ENCODE peak calls at places on chromosomes 1 and 21, in eight cellular contexts. I is AG09319, O is LNCaP clone FGC, J is testis, W is transverse colon, P is A549, D is nephron progenitor cell, S is fibroblast of pulmonary artery. A is an unnamed sample.

GRCh38 chr1:16073490-16074104 is at the start of gene FAM131C:
- DNase-seq in I (no peak), O (no peak), J (peak; percentile 26), W (peak; percentile 60), P (peak; percentile 61), D (peak; percentile 67), S (no peak), A (no peak)

GRCh38 chr1:245585252-245585959 is 430.6 kb downstream of the KIF26B start:
- DNase-seq in I (peak; percentile 22), O (no peak), J (no peak), W (no peak), P (peak; percentile 48), D (no peak), S (peak; percentile 58), A (peak; percentile 74)

GRCh38 chr1:237671935-237672334 is 218.8 kb downstream of the ZP4 start:
- DNase-seq in I (no peak), O (no peak), J (no peak), W (no peak), P (no peak), D (no peak), S (no peak), A (no peak)

GRCh38 chr1:244052011-244052727 is 1.1 kb downstream of the ZBTB18 start:
- DNase-seq in I (no peak), O (no peak), J (no peak), W (no peak), P (no peak), D (no peak), S (no peak), A (no peak)

GRCh38 chr1:234533034-234533571 is 54.1 kb upstream of the TARBP1 start:
- DNase-seq in I (peak; percentile 76), O (no peak), J (peak; percentile 60), W (peak; percentile 47), P (no peak), D (no peak), S (peak; percentile 97), A (peak; percentile 98)

GRCh38 chr1:88910401-88910800 is 19.0 kb upstream of the GTF2B start:
- DNase-seq in I (no peak), O (no peak), J (no peak), W (no peak), P (no peak), D (no peak), S (no peak), A (no peak)

GRCh38 chr1:161956097-161956496 is 67.6 kb downstream of the OLFML2B start:
- DNase-seq in I (peak; percentile 91), O (no peak), J (no peak), W (no peak), P (no peak), D (no peak), S (peak; percentile 20), A (peak; percentile 97)

GRCh38 chr1:210129759-210130158 is 102.8 kb upstream of the SERTAD4 start:
- DNase-seq in I (no peak), O (no peak), J (no peak), W (no peak), P (no peak), D (no peak), S (no peak), A (no peak)

GRCh38 chr1:113042336-113043143 is 30.5 kb upstream of the LRIG2 start:
- DNase-seq in I (peak; percentile 66), O (no peak), J (peak; percentile 85), W (peak; percentile 78), P (peak; percentile 55), D (peak; percentile 64), S (peak; percentile 84), A (peak; percentile 90)

GRCh38 chr1:231354330-231355020 is 16.4 kb downstream of the SPRTN start:
- DNase-seq in I (no peak), O (no peak), J (no peak), W (no peak), P (no peak), D (no peak), S (peak; percentile 62), A (no peak)

GRCh38 chr1:10833630-10834557 is 37.4 kb upstream of the CASZ1 start:
- DNase-seq in I (no peak), O (no peak), J (no peak), W (no peak), P (peak; percentile 22), D (no peak), S (peak; percentile 19), A (peak; percentile 7)

GRCh38 chr1:180762796-180763195 is 131.0 kb downstream of the XPR1 start:
- DNase-seq in I (no peak), O (no peak), J (no peak), W (no peak), P (no peak), D (no peak), S (no peak), A (no peak)

GRCh38 chr1:212635141-212635601 is 26.6 kb downstream of the ATF3 start:
- DNase-seq in I (no peak), O (no peak), J (no peak), W (no peak), P (no peak), D (no peak), S (peak; percentile 54), A (peak; percentile 73)

GRCh38 chr21:38832664-38833063 is 26.9 kb downstream of the ETS2 start:
- DNase-seq in I (no peak), O (no peak), J (no peak), W (no peak), P (no peak), D (no peak), S (no peak), A (no peak)

GRCh38 chr1:59063501-59063900 is 233.4 kb upstream of the FGGY start:
- DNase-seq in I (no peak), O (no peak), J (no peak), W (no peak), P (no peak), D (no peak), S (no peak), A (no peak)

GRCh38 chr1:59061876-59062275 is 235.0 kb upstream of the FGGY start:
- DNase-seq in I (peak; percentile 84), O (no peak), J (peak; percentile 91), W (peak; percentile 38), P (no peak), D (no peak), S (peak; percentile 98), A (peak; percentile 97)

GRCh38 chr1:59062743-59063142 is 234.2 kb upstream of the FGGY start:
- DNase-seq in I (no peak), O (no peak), J (peak; percentile 49), W (peak; percentile 26), P (no peak), D (no peak), S (peak; percentile 85), A (peak; percentile 66)

GRCh38 chr1:59064592-59064991 is 232.3 kb upstream of the FGGY start:
- DNase-seq in I (no peak), O (no peak), J (no peak), W (no peak), P (no peak), D (no peak), S (no peak), A (no peak)

GRCh38 chr1:59066231-59066630 is 230.7 kb upstream of the FGGY start:
- DNase-seq in I (no peak), O (no peak), J (no peak), W (no peak), P (no peak), D (no peak), S (no peak), A (no peak)
- TF ChIP-seq CTCF in I (no peak), O (no peak), J (no peak), W (no peak), P (no peak), D (no peak), S (no peak), A (no peak)

DNA sequence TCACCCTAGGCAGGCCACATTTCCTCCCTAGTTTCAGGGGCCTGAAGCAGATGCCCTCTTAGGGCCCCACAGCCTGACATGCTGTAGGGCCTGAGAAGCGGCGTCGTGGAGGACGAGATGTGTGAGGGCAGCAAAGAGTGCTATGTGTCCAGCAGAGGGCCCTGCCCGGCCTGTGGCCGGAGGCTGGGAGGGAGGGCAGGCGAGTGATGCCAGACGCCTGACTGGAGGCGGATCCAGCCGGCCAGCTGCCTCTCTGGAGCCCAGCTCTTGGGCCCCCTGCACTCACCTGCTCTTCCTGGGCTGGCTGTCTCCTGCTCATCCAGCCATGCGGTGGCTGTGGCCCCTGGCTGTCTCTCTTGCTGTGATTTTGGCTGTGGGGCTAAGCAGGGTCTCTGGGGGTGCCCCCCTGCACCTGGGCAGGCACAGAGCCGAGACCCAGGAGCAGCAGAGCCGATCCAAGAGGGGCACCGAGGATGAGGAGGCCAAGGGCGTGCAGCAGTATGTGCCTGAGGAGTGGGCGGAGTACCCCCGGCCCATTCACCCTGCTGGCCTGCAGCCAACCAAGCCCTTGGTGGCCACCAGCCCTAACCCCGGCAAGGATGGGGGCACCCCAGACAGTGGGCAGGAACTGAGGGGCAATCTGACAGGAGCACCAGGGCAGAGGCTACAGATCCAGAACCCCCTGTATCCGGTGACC is at the start of gene GPR37L1:
- DNase-seq in I (no peak), O (no peak), J (peak; percentile 88), W (no peak), P (peak; percentile 64), D (peak; percentile 75), S (peak; percentile 53), A (no peak)
- TF ChIP-seq CTCF in I (peak; percentile 57), O (peak; percentile 65), J (peak; percentile 48), W (no peak), P (peak; percentile 46), D (peak; percentile 59), S (peak; percentile 52), A (peak; percentile 42)

GRCh38 chr1:41891403-41891896 is 27.3 kb downstream of the HIVEP3 start:
- DNase-seq in I (no peak), O (no peak), J (no peak), W (peak; percentile 30), P (no peak), D (no peak), S (peak; percentile 57), A (no peak)
- TF ChIP-seq CTCF in I (no peak), O (no peak), J (no peak), W (no peak), P (no peak), D (no peak), S (peak; percentile 14), A (peak; percentile 15)

GRCh38 chr1:109089242-109090015 is 1.1 kb upstream of the TMEM167B start:
- DNase-seq in I (no peak), O (peak; percentile 77), J (peak; percentile 74), W (peak; percentile 85), P (peak; percentile 70), D (peak; percentile 38), S (peak; percentile 77), A (peak; percentile 74)
- TF ChIP-seq CTCF in I (peak; percentile 72), O (peak; percentile 78), J (peak; percentile 44), W (peak; percentile 59), P (peak; percentile 66), D (no peak), S (peak; percentile 68), A (peak; percentile 63)

DNA sequence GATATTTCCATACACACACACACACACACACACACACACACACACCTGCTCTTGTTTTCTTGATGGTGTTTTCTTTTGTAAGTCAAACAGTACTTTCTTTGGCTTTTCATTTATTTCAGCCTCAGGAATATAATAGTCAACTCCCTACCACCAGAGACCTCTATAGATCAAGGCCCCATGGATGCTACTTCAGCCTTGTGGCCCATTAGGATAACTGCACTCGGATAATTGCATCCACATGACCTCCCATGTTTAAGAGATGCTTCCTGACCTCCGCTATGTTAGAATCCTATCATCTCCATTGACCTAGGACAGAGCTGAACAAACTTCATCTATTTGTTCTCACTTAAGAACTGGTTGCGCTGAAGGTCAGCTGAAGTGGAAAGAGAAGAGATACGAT is 1094.0 kb upstream of the B3GALT2 start:
- DNase-seq in I (no peak), O (no peak), J (no peak), W (no peak), P (peak; percentile 4), D (no peak), S (no peak), A (no peak)
- TF ChIP-seq CTCF in I (no peak), O (no peak), J (no peak), W (no peak), P (no peak), D (no peak), S (no peak), A (no peak)